ENCODE peak calls at places on chromosomes 6 and 20, in five cellular contexts. S is A549; X is tibial artery; R is IMR-90; W is CD8-positive, alpha-beta T cell. T is an unnamed sample.

GRCh38 chr6:20891161-20891560 is 356.9 kb downstream of the CDKAL1 start:
- DNase-seq in S (no peak), X (no peak), R (no peak), W (no peak), T (no peak)

GRCh38 chr6:25248100-25248499 is 31.1 kb upstream of the CARMIL1 start:
- DNase-seq in S (no peak), X (no peak), R (peak; percentile 66), W (no peak), T (peak; percentile 52)

GRCh38 chr6:111625511-111626331 is 20.0 kb upstream of the TRAF3IP2 start:
- DNase-seq in S (no peak), X (peak; percentile 79), R (peak; percentile 84), W (no peak), T (peak; percentile 70)

GRCh38 chr6:42068872-42069522 is 18.7 kb downstream of the TAF8 start:
- DNase-seq in S (no peak), X (no peak), R (no peak), W (no peak), T (no peak)

GRCh38 chr20:57001126-57001767 is 265.2 kb downstream of the BMP7 start:
- DNase-seq in S (no peak), X (no peak), R (no peak), W (no peak), T (no peak)

GRCh38 chr6:158050955-158051354 is 69.3 kb downstream of the SYNJ2 start:
- DNase-seq in S (no peak), X (no peak), R (peak; percentile 56), W (no peak), T (peak; percentile 18)

GRCh38 chr20:45407067-45407745 is 883 bp upstream of the DBNDD2 start:
- DNase-seq in S (no peak), X (peak; percentile 87), R (no peak), W (no peak), T (peak; percentile 31)

GRCh38 chr6:11810854-11811643 is 32.4 kb upstream of the ADTRP start:
- DNase-seq in S (no peak), X (no peak), R (peak; percentile 24), W (no peak), T (peak; percentile 34)

GRCh38 chr20:51650685-51651134 is 108.2 kb upstream of the NFATC2 start:
- DNase-seq in S (no peak), X (no peak), R (peak; percentile 78), W (no peak), T (peak; percentile 46)

GRCh38 chr20:62147125-62147524 is 3.6 kb downstream of the SS18L1 start:
- DNase-seq in S (no peak), X (no peak), R (no peak), W (no peak), T (no peak)

GRCh38 chr20:4522310-4522709 is 199.4 kb upstream of the PRND start:
- DNase-seq in S (no peak), X (no peak), R (no peak), W (no peak), T (no peak)
- H3K4me3 ChIP-seq in S (no peak overlapping the region), X (no peak overlapping the region), R (no peak overlapping the region), W (no peak overlapping the region), T (no peak overlapping the region)

GRCh38 chr6:84052883-84053241 is 19.3 kb downstream of the MRAP2 start:
- DNase-seq in S (no peak), X (no peak), R (no peak), W (no peak), T (no peak)
- H3K4me3 ChIP-seq in S (no peak overlapping the region), X (no peak overlapping the region), R (no peak overlapping the region), W (no peak overlapping the region), T (no peak overlapping the region)

GRCh38 chr6:150640556-150641206 is 41.0 kb downstream of the PLEKHG1 start:
- DNase-seq in S (no peak), X (no peak), R (no peak), W (no peak), T (no peak)
- H3K4me3 ChIP-seq in S (no peak overlapping the region), X (no peak overlapping the region), R (no peak overlapping the region), W (no peak overlapping the region), T (no peak overlapping the region)

DNA sequence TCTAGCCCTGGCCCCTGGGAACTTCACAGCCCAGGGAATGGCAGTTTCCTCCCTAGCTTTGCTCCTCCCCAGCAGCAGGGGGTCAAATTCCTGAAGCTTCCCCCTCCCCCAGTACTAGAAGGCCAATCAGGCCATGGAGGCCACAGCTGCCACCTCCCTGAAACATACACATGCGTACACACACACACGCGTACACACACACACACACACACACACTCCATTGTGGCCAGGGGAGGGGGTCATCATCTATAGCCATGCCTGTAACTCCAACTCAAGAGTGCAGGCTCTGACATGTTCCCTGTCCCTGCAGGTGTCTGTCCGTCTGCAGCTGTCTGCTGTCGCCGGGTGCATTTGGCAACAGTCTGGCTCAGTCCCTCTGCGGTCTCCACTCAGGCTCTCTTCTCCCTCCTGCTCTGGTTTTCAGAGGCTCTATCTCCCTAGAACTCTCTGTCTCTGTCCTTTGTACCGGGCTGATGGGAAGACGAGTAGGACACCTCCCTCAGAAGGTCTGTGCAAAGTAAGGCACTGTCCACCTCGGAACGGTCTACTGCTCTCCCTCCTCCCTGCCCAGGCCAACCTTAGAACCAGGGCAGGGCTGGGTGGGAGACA is 1.4 kb downstream of the LRFN2 start:
- DNase-seq in S (no peak), X (no peak), R (no peak), W (no peak), T (no peak)
- H3K4me3 ChIP-seq in S (no peak overlapping the region), X (no peak overlapping the region), R (no peak overlapping the region), W (no peak overlapping the region), T (no peak overlapping the region)

GRCh38 chr6:33114428-33114827 is 38.6 kb downstream of the HLA-DPB1 start:
- DNase-seq in S (no peak), X (no peak), R (no peak), W (no peak), T (no peak)

GRCh38 chr6:33117826-33118277 is 42.1 kb downstream of the HLA-DPB1 start:
- DNase-seq in S (no peak), X (no peak), R (no peak), W (no peak), T (no peak)

GRCh38 chr6:33118525-33119123 is 42.8 kb downstream of the HLA-DPB1 start:
- DNase-seq in S (peak; percentile 46), X (no peak), R (peak; percentile 49), W (peak; percentile 30), T (peak; percentile 70)

GRCh38 chr6:33116881-33117711 is 41.3 kb downstream of the HLA-DPB1 start:
- DNase-seq in S (no peak), X (no peak), R (no peak), W (no peak), T (no peak)

DNA sequence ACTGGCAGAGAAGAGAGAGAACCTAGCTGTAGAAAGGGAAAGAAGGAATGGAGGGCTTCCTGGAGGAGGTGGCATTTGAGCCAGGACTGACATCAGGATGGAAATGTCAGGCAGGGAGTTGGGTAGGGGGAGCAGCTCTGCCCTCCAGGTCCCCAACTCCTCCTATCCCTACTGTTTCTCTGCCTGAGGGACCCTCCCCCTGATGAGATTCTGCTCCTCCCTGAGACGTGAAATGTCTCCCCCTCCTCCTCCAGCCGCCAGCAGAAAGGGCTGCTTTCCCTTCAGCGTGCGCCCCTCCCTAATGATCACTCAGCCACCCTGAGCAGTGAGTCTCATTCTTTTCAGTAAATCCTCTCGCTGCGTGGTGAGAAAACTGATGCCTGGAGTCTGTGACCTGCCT is 40.6 kb downstream of the HLA-DPB1 start:
- DNase-seq in S (no peak), X (no peak), R (no peak), W (no peak), T (no peak)
- H3K4me3 ChIP-seq in S (no peak overlapping the region), X (no peak overlapping the region), R (no peak overlapping the region), W (no peak overlapping the region), T (no peak overlapping the region)

GRCh38 chr6:7542878-7543394 is 1.5 kb downstream of the DSP start:
- DNase-seq in S (peak; percentile 76), X (no peak), R (peak; percentile 41), W (no peak), T (peak; percentile 33)

GRCh38 chr6:7538484-7538883 is 3.0 kb upstream of the DSP start:
- DNase-seq in S (no peak), X (no peak), R (no peak), W (no peak), T (no peak)

GRCh38 chr6:7541175-7542064 is at the start of gene DSP:
- DNase-seq in S (peak; percentile 69), X (no peak), R (no peak), W (peak; percentile 14), T (no peak)

GRCh38 chr6:7542065-7542877 is 800 bp downstream of the DSP start:
- DNase-seq in S (peak; percentile 26), X (no peak), R (no peak), W (no peak), T (no peak)

GRCh38 chr6:7540595-7540994 is 876 bp upstream of the DSP start:
- DNase-seq in S (peak; percentile 67), X (no peak), R (no peak), W (no peak), T (no peak)
- H3K4me3 ChIP-seq in S (peak overlapping the region; percentile 66), X (no peak overlapping the region), R (peak overlapping the region; percentile 98), W (no peak overlapping the region), T (peak overlapping the region; percentile 3)

DNA sequence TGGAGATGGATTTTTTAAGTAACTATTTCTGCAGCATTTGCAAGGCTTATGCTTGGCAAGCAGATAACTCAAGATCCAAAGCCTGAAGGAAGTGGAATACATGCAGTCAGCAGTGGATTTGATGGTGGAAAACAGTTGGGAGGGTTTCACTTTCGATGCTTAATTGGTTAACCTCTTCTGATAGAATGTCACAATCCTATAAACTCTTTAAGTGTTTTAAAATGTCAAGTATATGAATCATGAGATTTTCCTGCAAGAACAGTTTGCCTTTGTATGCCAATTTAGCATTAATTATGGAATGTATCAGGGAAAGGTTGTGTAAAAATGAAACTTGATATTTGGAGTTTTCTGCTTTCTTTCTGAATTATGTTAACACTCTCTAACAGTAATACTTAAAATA is 36.6 kb downstream of the NKX2-4 start:
- DNase-seq in S (no peak), X (no peak), R (peak; percentile 40), W (no peak), T (peak; percentile 15)
- H3K4me3 ChIP-seq in S (no peak overlapping the region), X (no peak overlapping the region), R (no peak overlapping the region), W (no peak overlapping the region), T (no peak overlapping the region)

GRCh38 chr6:83962592-83962991 is 71.0 kb upstream of the MRAP2 start:
- DNase-seq in S (no peak), X (no peak), R (no peak), W (no peak), T (no peak)
- H3K4me3 ChIP-seq in S (no peak overlapping the region), X (no peak overlapping the region), R (no peak overlapping the region), W (no peak overlapping the region), T (no peak overlapping the region)

GRCh38 chr6:5827061-5828037 is 179.4 kb downstream of the NRN1 start:
- DNase-seq in S (no peak), X (no peak), R (no peak), W (no peak), T (no peak)
- H3K4me3 ChIP-seq in S (no peak overlapping the region), X (no peak overlapping the region), R (no peak overlapping the region), W (no peak overlapping the region), T (no peak overlapping the region)

GRCh38 chr6:160766657-160767018 is 64.6 kb downstream of the PLG start:
- DNase-seq in S (no peak), X (no peak), R (no peak), W (no peak), T (no peak)
- H3K4me3 ChIP-seq in S (peak overlapping the region; percentile 56), X (peak overlapping the region; percentile 45), R (no peak overlapping the region), W (no peak overlapping the region), T (no peak overlapping the region)